ENCODE peak calls at places on chromosomes 7 and 10, in ten cellular contexts. One of them, this sample, is unnamed.

GRCh38 chr7:17940302-17941170 is at the start of gene SNX13:
- DNase-seq in Ammon's horn: peak
- DNase-seq in HFFc6: peak
- DNase-seq in EH: peak
- DNase-seq in adipocyte: peak
- DNase-seq in substantia nigra: peak
- DNase-seq in posterior vena cava: peak
- DNase-seq in GM23338: peak
- DNase-seq in GM10248: peak
- DNase-seq in NCI-H524: peak
- DNase-seq in this sample: peak

GRCh38 chr7:35556532-35557471 is 138.1 kb downstream of the HERPUD2 start:
- DNase-seq in Ammon's horn: no peak
- DNase-seq in HFFc6: no peak
- DNase-seq in EH: no peak
- DNase-seq in adipocyte: no peak
- DNase-seq in substantia nigra: no peak
- DNase-seq in posterior vena cava: no peak
- DNase-seq in GM23338: no peak
- DNase-seq in GM10248: no peak
- DNase-seq in NCI-H524: no peak
- DNase-seq in this sample: no peak

GRCh38 chr7:127798023-127798422 is 146.0 kb downstream of the SND1 start:
- DNase-seq in Ammon's horn: peak
- DNase-seq in HFFc6: no peak
- DNase-seq in EH: no peak
- DNase-seq in adipocyte: peak
- DNase-seq in substantia nigra: no peak
- DNase-seq in posterior vena cava: no peak
- DNase-seq in GM23338: no peak
- DNase-seq in GM10248: no peak
- DNase-seq in NCI-H524: no peak
- DNase-seq in this sample: no peak

GRCh38 chr10:61903184-61903990 is 1.9 kb downstream of the ARID5B start:
- DNase-seq in Ammon's horn: peak
- DNase-seq in HFFc6: peak
- DNase-seq in EH: peak
- DNase-seq in adipocyte: peak
- DNase-seq in substantia nigra: no peak
- DNase-seq in posterior vena cava: peak
- DNase-seq in GM23338: peak
- DNase-seq in GM10248: peak
- DNase-seq in NCI-H524: no peak
- DNase-seq in this sample: peak

GRCh38 chr7:80493121-80493849 is 18.6 kb downstream of the GNAT3 start:
- DNase-seq in Ammon's horn: no peak
- DNase-seq in HFFc6: no peak
- DNase-seq in EH: no peak
- DNase-seq in adipocyte: no peak
- DNase-seq in substantia nigra: no peak
- DNase-seq in posterior vena cava: no peak
- DNase-seq in GM23338: no peak
- DNase-seq in GM10248: no peak
- DNase-seq in NCI-H524: no peak
- DNase-seq in this sample: no peak

GRCh38 chr10:46220872-46221538 is 65.8 kb upstream of the ANTXRL start:
- DNase-seq in Ammon's horn: no peak
- DNase-seq in HFFc6: no peak
- DNase-seq in EH: no peak
- DNase-seq in adipocyte: no peak
- DNase-seq in substantia nigra: no peak
- DNase-seq in posterior vena cava: peak
- DNase-seq in GM23338: peak
- DNase-seq in GM10248: peak
- DNase-seq in NCI-H524: no peak
- DNase-seq in this sample: no peak

GRCh38 chr7:86765931-86766330 is 122.2 kb downstream of the GRM3 start:
- DNase-seq in Ammon's horn: no peak
- DNase-seq in HFFc6: no peak
- DNase-seq in EH: no peak
- DNase-seq in adipocyte: no peak
- DNase-seq in substantia nigra: no peak
- DNase-seq in posterior vena cava: no peak
- DNase-seq in GM23338: no peak
- DNase-seq in GM10248: no peak
- DNase-seq in NCI-H524: no peak
- DNase-seq in this sample: no peak

GRCh38 chr10:103583871-103584215 is 90.3 kb downstream of the NEURL1 start:
- DNase-seq in Ammon's horn: no peak
- DNase-seq in HFFc6: no peak
- DNase-seq in EH: no peak
- DNase-seq in adipocyte: no peak
- DNase-seq in substantia nigra: no peak
- DNase-seq in posterior vena cava: no peak
- DNase-seq in GM23338: no peak
- DNase-seq in GM10248: peak
- DNase-seq in NCI-H524: no peak
- DNase-seq in this sample: no peak

GRCh38 chr7:56447864-56448693 is 331.9 kb upstream of the NUPR2 start:
- DNase-seq in Ammon's horn: peak
- DNase-seq in HFFc6: no peak
- DNase-seq in EH: no peak
- DNase-seq in adipocyte: no peak
- DNase-seq in substantia nigra: no peak
- DNase-seq in posterior vena cava: peak
- DNase-seq in GM23338: no peak
- DNase-seq in GM10248: no peak
- DNase-seq in NCI-H524: no peak
- DNase-seq in this sample: no peak

GRCh38 chr7:65307651-65308299 is 65.9 kb upstream of the ZNF92 start:
- DNase-seq in Ammon's horn: peak
- DNase-seq in HFFc6: peak
- DNase-seq in EH: peak
- DNase-seq in adipocyte: peak
- DNase-seq in substantia nigra: peak
- DNase-seq in posterior vena cava: no peak
- DNase-seq in GM23338: peak
- DNase-seq in GM10248: peak
- DNase-seq in NCI-H524: peak
- DNase-seq in this sample: peak

GRCh38 chr7:8668627-8669500 is 235.5 kb downstream of the NXPH1 start:
- DNase-seq in Ammon's horn: no peak
- DNase-seq in HFFc6: no peak
- DNase-seq in EH: no peak
- DNase-seq in adipocyte: no peak
- DNase-seq in substantia nigra: no peak
- DNase-seq in posterior vena cava: no peak
- DNase-seq in GM23338: no peak
- DNase-seq in GM10248: no peak
- DNase-seq in NCI-H524: no peak
- DNase-seq in this sample: no peak

GRCh38 chr10:119253433-119254174 is 46.2 kb downstream of the GRK5 start:
- DNase-seq in Ammon's horn: no peak
- DNase-seq in HFFc6: peak
- DNase-seq in EH: peak
- DNase-seq in adipocyte: peak
- DNase-seq in substantia nigra: no peak
- DNase-seq in posterior vena cava: peak
- DNase-seq in GM23338: peak
- DNase-seq in GM10248: no peak
- DNase-seq in NCI-H524: no peak
- DNase-seq in this sample: no peak

GRCh38 chr7:155317114-155317434 is 19.4 kb downstream of the INSIG1 start:
- DNase-seq in Ammon's horn: no peak
- DNase-seq in HFFc6: no peak
- DNase-seq in EH: no peak
- DNase-seq in adipocyte: no peak
- DNase-seq in substantia nigra: no peak
- DNase-seq in posterior vena cava: no peak
- DNase-seq in GM23338: no peak
- DNase-seq in GM10248: no peak
- DNase-seq in NCI-H524: no peak
- DNase-seq in this sample: no peak

GRCh38 chr7:37081436-37081835 is 357.1 kb upstream of the AOAH start:
- DNase-seq in Ammon's horn: no peak
- DNase-seq in HFFc6: no peak
- DNase-seq in EH: no peak
- DNase-seq in adipocyte: no peak
- DNase-seq in substantia nigra: no peak
- DNase-seq in posterior vena cava: no peak
- DNase-seq in GM23338: no peak
- DNase-seq in GM10248: no peak
- DNase-seq in NCI-H524: no peak
- DNase-seq in this sample: no peak

GRCh38 chr7:112001089-112001826 is 204.9 kb downstream of the DOCK4 start:
- DNase-seq in Ammon's horn: peak
- DNase-seq in HFFc6: peak
- DNase-seq in EH: peak
- DNase-seq in adipocyte: peak
- DNase-seq in substantia nigra: no peak
- DNase-seq in posterior vena cava: no peak
- DNase-seq in GM23338: no peak
- DNase-seq in GM10248: no peak
- DNase-seq in NCI-H524: no peak
- DNase-seq in this sample: no peak

GRCh38 chr10:91579351-91579985 is 53.4 kb downstream of the PPP1R3C start:
- DNase-seq in Ammon's horn: no peak
- DNase-seq in HFFc6: peak
- DNase-seq in EH: peak
- DNase-seq in adipocyte: peak
- DNase-seq in substantia nigra: no peak
- DNase-seq in posterior vena cava: no peak
- DNase-seq in GM23338: no peak
- DNase-seq in GM10248: no peak
- DNase-seq in NCI-H524: no peak
- DNase-seq in this sample: no peak

GRCh38 chr7:156034397-156034796 is 222.1 kb upstream of the SHH start:
- DNase-seq in Ammon's horn: no peak
- DNase-seq in HFFc6: no peak
- DNase-seq in EH: no peak
- DNase-seq in adipocyte: no peak
- DNase-seq in substantia nigra: no peak
- DNase-seq in posterior vena cava: no peak
- DNase-seq in GM23338: no peak
- DNase-seq in GM10248: no peak
- DNase-seq in NCI-H524: no peak
- DNase-seq in this sample: no peak

GRCh38 chr10:97222346-97222961 is 36.7 kb upstream of the SLIT1 start:
- DNase-seq in Ammon's horn: peak
- DNase-seq in HFFc6: no peak
- DNase-seq in EH: no peak
- DNase-seq in adipocyte: no peak
- DNase-seq in substantia nigra: no peak
- DNase-seq in posterior vena cava: no peak
- DNase-seq in GM23338: peak
- DNase-seq in GM10248: no peak
- DNase-seq in NCI-H524: peak
- DNase-seq in this sample: no peak

GRCh38 chr7:105909742-105910141 is 33.3 kb upstream of the ATXN7L1 start:
- DNase-seq in Ammon's horn: no peak
- DNase-seq in HFFc6: no peak
- DNase-seq in EH: no peak
- DNase-seq in adipocyte: no peak
- DNase-seq in substantia nigra: no peak
- DNase-seq in posterior vena cava: no peak
- DNase-seq in GM23338: no peak
- DNase-seq in GM10248: no peak
- DNase-seq in NCI-H524: no peak
- DNase-seq in this sample: no peak

GRCh38 chr7:904847-905246 is 28.5 kb downstream of the GET4 start:
- DNase-seq in Ammon's horn: no peak
- DNase-seq in HFFc6: no peak
- DNase-seq in EH: peak
- DNase-seq in adipocyte: no peak
- DNase-seq in substantia nigra: no peak
- DNase-seq in posterior vena cava: no peak
- DNase-seq in GM23338: no peak
- DNase-seq in GM10248: no peak
- DNase-seq in NCI-H524: no peak
- DNase-seq in this sample: no peak

GRCh38 chr10:29648114-29648982 is 13.6 kb upstream of the SVIL start:
- DNase-seq in Ammon's horn: no peak
- DNase-seq in HFFc6: no peak
- DNase-seq in EH: peak
- DNase-seq in adipocyte: peak
- DNase-seq in substantia nigra: no peak
- DNase-seq in posterior vena cava: no peak
- DNase-seq in GM23338: no peak
- DNase-seq in GM10248: no peak
- DNase-seq in NCI-H524: no peak
- DNase-seq in this sample: no peak

GRCh38 chr10:125023862-125024495 is 82.1 kb downstream of the ZRANB1 start:
- DNase-seq in Ammon's horn: peak
- DNase-seq in HFFc6: no peak
- DNase-seq in EH: no peak
- DNase-seq in adipocyte: no peak
- DNase-seq in substantia nigra: no peak
- DNase-seq in posterior vena cava: peak
- DNase-seq in GM23338: no peak
- DNase-seq in GM10248: no peak
- DNase-seq in NCI-H524: peak
- DNase-seq in this sample: no peak

GRCh38 chr10:132606031-132606491 is 68.5 kb downstream of the INPP5A start:
- DNase-seq in Ammon's horn: no peak
- DNase-seq in HFFc6: no peak
- DNase-seq in EH: no peak
- DNase-seq in adipocyte: no peak
- DNase-seq in substantia nigra: no peak
- DNase-seq in posterior vena cava: peak
- DNase-seq in GM23338: no peak
- DNase-seq in GM10248: peak
- DNase-seq in NCI-H524: no peak
- DNase-seq in this sample: no peak

GRCh38 chr7:2943851-2944601 is 99.6 kb downstream of the CARD11 start:
- DNase-seq in Ammon's horn: no peak
- DNase-seq in HFFc6: no peak
- DNase-seq in EH: no peak
- DNase-seq in adipocyte: no peak
- DNase-seq in substantia nigra: no peak
- DNase-seq in posterior vena cava: peak
- DNase-seq in GM23338: no peak
- DNase-seq in GM10248: no peak
- DNase-seq in NCI-H524: no peak
- DNase-seq in this sample: no peak

GRCh38 chr10:30581779-30582380 is 47.7 kb downstream of the LYZL2 start:
- DNase-seq in Ammon's horn: peak
- DNase-seq in HFFc6: peak
- DNase-seq in EH: peak
- DNase-seq in adipocyte: peak
- DNase-seq in substantia nigra: no peak
- DNase-seq in posterior vena cava: no peak
- DNase-seq in GM23338: peak
- DNase-seq in GM10248: peak
- DNase-seq in NCI-H524: no peak
- DNase-seq in this sample: no peak

GRCh38 chr7:1592299-1592842 is 22.5 kb upstream of the PSMG3 start:
- DNase-seq in Ammon's horn: no peak
- DNase-seq in HFFc6: no peak
- DNase-seq in EH: no peak
- DNase-seq in adipocyte: no peak
- DNase-seq in substantia nigra: no peak
- DNase-seq in posterior vena cava: no peak
- DNase-seq in GM23338: no peak
- DNase-seq in GM10248: no peak
- DNase-seq in NCI-H524: no peak
- DNase-seq in this sample: no peak

GRCh38 chr10:121880842-121881423 is 46.9 kb downstream of the ATE1 start:
- DNase-seq in Ammon's horn: no peak
- DNase-seq in HFFc6: no peak
- DNase-seq in EH: no peak
- DNase-seq in adipocyte: peak
- DNase-seq in substantia nigra: no peak
- DNase-seq in posterior vena cava: no peak
- DNase-seq in GM23338: no peak
- DNase-seq in GM10248: no peak
- DNase-seq in NCI-H524: no peak
- DNase-seq in this sample: no peak

GRCh38 chr10:46555713-46556514 is 544 bp downstream of the GPRIN2 start:
- DNase-seq in Ammon's horn: no peak
- DNase-seq in HFFc6: no peak
- DNase-seq in EH: no peak
- DNase-seq in adipocyte: no peak
- DNase-seq in substantia nigra: no peak
- DNase-seq in posterior vena cava: peak
- DNase-seq in GM23338: peak
- DNase-seq in GM10248: no peak
- DNase-seq in NCI-H524: no peak
- DNase-seq in this sample: no peak